ENCODE peak calls at places on chromosomes 5 and 9, in ten cellular contexts. W, B, T, I, A, F, X, Y, J and P are unnamed samples.

GRCh38 chr5:143433680-143434079 is 30.2 kb upstream of the NR3C1 start:
- DNase-seq in W (no peak), B (no peak), T (no peak), I (no peak), A (no peak), F (no peak), X (no peak), Y (no peak), J (no peak), P (no peak)

GRCh38 chr9:132384376-132384775 is 22.3 kb downstream of the TTF1 start:
- DNase-seq in W (no peak), B (no peak), T (no peak), I (no peak), A (no peak), F (no peak), X (no peak), Y (no peak), J (no peak), P (no peak)

GRCh38 chr5:42965934-42966333 is 74.2 kb downstream of the ANXA2R start:
- DNase-seq in W (no peak), B (no peak), T (no peak), I (no peak), A (no peak), F (no peak), X (no peak), Y (no peak), J (no peak), P (no peak)

GRCh38 chr5:102719886-102720285 is 35.2 kb upstream of the PAM start:
- DNase-seq in W (no peak), B (no peak), T (no peak), I (no peak), A (no peak), F (no peak), X (no peak), Y (no peak), J (no peak), P (no peak)

GRCh38 chr9:79768199-79768598 is 196.4 kb downstream of the TLE4 start:
- DNase-seq in W (no peak), B (no peak), T (peak; percentile 3), I (no peak), A (no peak), F (no peak), X (no peak), Y (no peak), J (no peak), P (no peak)

GRCh38 chr5:135423158-135423925 is 23.8 kb downstream of the DCANP1 start:
- DNase-seq in W (peak; percentile 65), B (no peak), T (peak; percentile 42), I (no peak), A (no peak), F (no peak), X (no peak), Y (no peak), J (no peak), P (no peak)

GRCh38 chr5:54732108-54732507 is 214.5 kb downstream of the SNX18 start:
- DNase-seq in W (no peak), B (no peak), T (no peak), I (no peak), A (no peak), F (no peak), X (no peak), Y (no peak), J (no peak), P (no peak)

GRCh38 chr9:136409557-136410455 is 608 bp downstream of the ENTR1 start:
- DNase-seq in W (no peak), B (peak; percentile 15), T (peak; percentile 34), I (no peak), A (peak; percentile 27), F (peak; percentile 34), X (peak; percentile 38), Y (no peak), J (no peak), P (peak; percentile 31)

GRCh38 chr9:136784249-136784996 is 6.7 kb upstream of the TMEM141 start:
- DNase-seq in W (no peak), B (peak; percentile 27), T (peak; percentile 62), I (no peak), A (peak; percentile 71), F (no peak), X (peak; percentile 22), Y (no peak), J (no peak), P (peak; percentile 37)

GRCh38 chr9:137156567-137157375 is 13.1 kb downstream of the LRRC26 start:
- DNase-seq in W (no peak), B (no peak), T (no peak), I (peak; percentile 34), A (no peak), F (peak; percentile 53), X (no peak), Y (peak; percentile 56), J (no peak), P (peak; percentile 56)

GRCh38 chr5:141223112-141223783 is at the start of gene PCDHB14:
- DNase-seq in W (peak; percentile 6), B (peak; percentile 47), T (peak; percentile 28), I (no peak), A (peak; percentile 44), F (peak; percentile 18), X (peak; percentile 21), Y (no peak), J (no peak), P (peak; percentile 22)